ENCODE peak calls at places on chromosomes 2 and 18, in six cellular contexts. One of them, this sample, is unnamed.

GRCh38 chr2:71792926-71793761 is 339.8 kb downstream of the DYSF start:
- DNase-seq in naive thymus-derived CD4-positive, alpha-beta T cell: no peak
- DNase-seq in CD8-positive, alpha-beta memory T cell: no peak
- DNase-seq in trophoblast cell: peak; percentile 46
- DNase-seq in ovary: no peak
- DNase-seq in neural progenitor cell: no peak
- DNase-seq in this sample: no peak

GRCh38 chr2:70726947-70727725 is 40.9 kb downstream of the ADD2 start:
- DNase-seq in naive thymus-derived CD4-positive, alpha-beta T cell: no peak
- DNase-seq in CD8-positive, alpha-beta memory T cell: no peak
- DNase-seq in trophoblast cell: peak; percentile 25
- DNase-seq in ovary: no peak
- DNase-seq in neural progenitor cell: no peak
- DNase-seq in this sample: no peak

GRCh38 chr2:1642066-1642861 is 102.1 kb downstream of the PXDN start:
- DNase-seq in naive thymus-derived CD4-positive, alpha-beta T cell: no peak
- DNase-seq in CD8-positive, alpha-beta memory T cell: no peak
- DNase-seq in trophoblast cell: no peak
- DNase-seq in ovary: no peak
- DNase-seq in neural progenitor cell: no peak
- DNase-seq in this sample: no peak

GRCh38 chr2:47165001-47165555 is 10.0 kb upstream of the STPG4 start:
- DNase-seq in naive thymus-derived CD4-positive, alpha-beta T cell: no peak
- DNase-seq in CD8-positive, alpha-beta memory T cell: no peak
- DNase-seq in trophoblast cell: no peak
- DNase-seq in ovary: no peak
- DNase-seq in neural progenitor cell: no peak
- DNase-seq in this sample: no peak

GRCh38 chr2:70403267-70404053 is 101.6 kb upstream of the FAM136A start:
- DNase-seq in naive thymus-derived CD4-positive, alpha-beta T cell: no peak
- DNase-seq in CD8-positive, alpha-beta memory T cell: no peak
- DNase-seq in trophoblast cell: no peak
- DNase-seq in ovary: no peak
- DNase-seq in neural progenitor cell: no peak
- DNase-seq in this sample: peak; percentile 56

GRCh38 chr2:140654565-140654964 is 1476.3 kb downstream of the LRP1B start:
- DNase-seq in naive thymus-derived CD4-positive, alpha-beta T cell: no peak
- DNase-seq in CD8-positive, alpha-beta memory T cell: no peak
- DNase-seq in trophoblast cell: no peak
- DNase-seq in ovary: no peak
- DNase-seq in neural progenitor cell: no peak
- DNase-seq in this sample: no peak

GRCh38 chr2:45093181-45093580 is 83.9 kb upstream of the SIX2 start:
- DNase-seq in naive thymus-derived CD4-positive, alpha-beta T cell: no peak
- DNase-seq in CD8-positive, alpha-beta memory T cell: no peak
- DNase-seq in trophoblast cell: no peak
- DNase-seq in ovary: no peak
- DNase-seq in neural progenitor cell: no peak
- DNase-seq in this sample: no peak

GRCh38 chr18:11004951-11005350 is 144.4 kb downstream of the PIEZO2 start:
- DNase-seq in naive thymus-derived CD4-positive, alpha-beta T cell: no peak
- DNase-seq in CD8-positive, alpha-beta memory T cell: no peak
- DNase-seq in trophoblast cell: no peak
- DNase-seq in ovary: no peak
- DNase-seq in neural progenitor cell: no peak
- DNase-seq in this sample: no peak

GRCh38 chr18:58856881-58857280 is 7.8 kb upstream of the ZNF532 start:
- DNase-seq in naive thymus-derived CD4-positive, alpha-beta T cell: no peak
- DNase-seq in CD8-positive, alpha-beta memory T cell: no peak
- DNase-seq in trophoblast cell: peak; percentile 83
- DNase-seq in ovary: no peak
- DNase-seq in neural progenitor cell: no peak
- DNase-seq in this sample: no peak

GRCh38 chr2:75311993-75312392 is 112.7 kb upstream of the TACR1 start:
- DNase-seq in naive thymus-derived CD4-positive, alpha-beta T cell: no peak
- DNase-seq in CD8-positive, alpha-beta memory T cell: no peak
- DNase-seq in trophoblast cell: no peak
- DNase-seq in ovary: no peak
- DNase-seq in neural progenitor cell: peak; percentile 60
- DNase-seq in this sample: peak; percentile 88

GRCh38 chr2:215238485-215239098 is 73.3 kb upstream of the ATIC start:
- DNase-seq in naive thymus-derived CD4-positive, alpha-beta T cell: no peak
- DNase-seq in CD8-positive, alpha-beta memory T cell: no peak
- DNase-seq in trophoblast cell: peak; percentile 4
- DNase-seq in ovary: no peak
- DNase-seq in neural progenitor cell: no peak
- DNase-seq in this sample: no peak

GRCh38 chr2:19261061-19261460 is 97.4 kb downstream of the OSR1 start:
- DNase-seq in naive thymus-derived CD4-positive, alpha-beta T cell: no peak
- DNase-seq in CD8-positive, alpha-beta memory T cell: no peak
- DNase-seq in trophoblast cell: peak; percentile 4
- DNase-seq in ovary: no peak
- DNase-seq in neural progenitor cell: no peak
- DNase-seq in this sample: no peak

GRCh38 chr18:77940566-77940965 is 690.9 kb downstream of the GALR1 start:
- DNase-seq in naive thymus-derived CD4-positive, alpha-beta T cell: no peak
- DNase-seq in CD8-positive, alpha-beta memory T cell: no peak
- DNase-seq in trophoblast cell: no peak
- DNase-seq in ovary: no peak
- DNase-seq in neural progenitor cell: no peak
- DNase-seq in this sample: no peak

GRCh38 chr2:98912221-98912851 is 23.7 kb downstream of the CRACDL start:
- DNase-seq in naive thymus-derived CD4-positive, alpha-beta T cell: peak; percentile 17
- DNase-seq in CD8-positive, alpha-beta memory T cell: no peak
- DNase-seq in trophoblast cell: no peak
- DNase-seq in ovary: no peak
- DNase-seq in neural progenitor cell: no peak
- DNase-seq in this sample: peak; percentile 37
- H3K27ac ChIP-seq in naive thymus-derived CD4-positive, alpha-beta T cell: no peak overlapping the region
- H3K27ac ChIP-seq in CD8-positive, alpha-beta memory T cell: no peak overlapping the region
- H3K27ac ChIP-seq in trophoblast cell: no peak overlapping the region
- H3K27ac ChIP-seq in ovary: no peak overlapping the region
- H3K27ac ChIP-seq in neural progenitor cell: no peak overlapping the region
- H3K27ac ChIP-seq in this sample: no peak overlapping the region

GRCh38 chr2:55734726-55735125 is 41.1 kb upstream of the PNPT1 start:
- DNase-seq in naive thymus-derived CD4-positive, alpha-beta T cell: no peak
- DNase-seq in CD8-positive, alpha-beta memory T cell: no peak
- DNase-seq in trophoblast cell: no peak
- DNase-seq in ovary: no peak
- DNase-seq in neural progenitor cell: no peak
- DNase-seq in this sample: no peak

GRCh38 chr2:55733335-55733734 is 39.7 kb upstream of the PNPT1 start:
- DNase-seq in naive thymus-derived CD4-positive, alpha-beta T cell: no peak
- DNase-seq in CD8-positive, alpha-beta memory T cell: no peak
- DNase-seq in trophoblast cell: no peak
- DNase-seq in ovary: no peak
- DNase-seq in neural progenitor cell: no peak
- DNase-seq in this sample: no peak

DNA sequence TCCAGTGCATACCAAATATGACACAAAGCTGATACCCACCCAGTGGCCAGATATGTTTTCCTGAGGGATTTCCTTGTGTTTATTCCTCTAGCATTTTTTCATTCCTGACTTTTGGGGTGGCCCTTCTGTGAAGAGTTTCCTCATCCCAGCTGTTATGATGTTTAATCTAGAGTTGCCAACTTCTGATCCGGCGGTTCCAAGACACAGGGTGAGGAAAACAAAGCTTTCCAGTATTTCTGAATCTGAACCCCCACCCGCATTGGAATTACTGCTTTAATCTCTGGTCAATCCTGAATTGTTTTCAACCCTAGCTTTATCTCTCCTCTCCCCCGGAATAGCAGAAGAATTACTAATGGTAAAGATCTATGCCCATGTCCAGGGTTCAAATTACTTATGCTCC is 39.2 kb upstream of the PNPT1 start:
- DNase-seq in naive thymus-derived CD4-positive, alpha-beta T cell: no peak
- DNase-seq in CD8-positive, alpha-beta memory T cell: no peak
- DNase-seq in trophoblast cell: no peak
- DNase-seq in ovary: no peak
- DNase-seq in neural progenitor cell: no peak
- DNase-seq in this sample: no peak
- H3K27ac ChIP-seq in naive thymus-derived CD4-positive, alpha-beta T cell: no peak overlapping the region
- H3K27ac ChIP-seq in CD8-positive, alpha-beta memory T cell: no peak overlapping the region
- H3K27ac ChIP-seq in trophoblast cell: no peak overlapping the region
- H3K27ac ChIP-seq in ovary: no peak overlapping the region
- H3K27ac ChIP-seq in neural progenitor cell: no peak overlapping the region
- H3K27ac ChIP-seq in this sample: no peak overlapping the region

GRCh38 chr2:152352616-152353015 is 17.6 kb downstream of the FMNL2 start:
- DNase-seq in naive thymus-derived CD4-positive, alpha-beta T cell: no peak
- DNase-seq in CD8-positive, alpha-beta memory T cell: no peak
- DNase-seq in trophoblast cell: no peak
- DNase-seq in ovary: no peak
- DNase-seq in neural progenitor cell: no peak
- DNase-seq in this sample: no peak

GRCh38 chr2:152348388-152348787 is 13.4 kb downstream of the FMNL2 start:
- DNase-seq in naive thymus-derived CD4-positive, alpha-beta T cell: no peak
- DNase-seq in CD8-positive, alpha-beta memory T cell: no peak
- DNase-seq in trophoblast cell: peak; percentile 84
- DNase-seq in ovary: no peak
- DNase-seq in neural progenitor cell: no peak
- DNase-seq in this sample: no peak

GRCh38 chr2:152347076-152347475 is 12.1 kb downstream of the FMNL2 start:
- DNase-seq in naive thymus-derived CD4-positive, alpha-beta T cell: no peak
- DNase-seq in CD8-positive, alpha-beta memory T cell: no peak
- DNase-seq in trophoblast cell: no peak
- DNase-seq in ovary: no peak
- DNase-seq in neural progenitor cell: no peak
- DNase-seq in this sample: no peak

GRCh38 chr2:152350155-152350679 is 15.2 kb downstream of the FMNL2 start:
- DNase-seq in naive thymus-derived CD4-positive, alpha-beta T cell: no peak
- DNase-seq in CD8-positive, alpha-beta memory T cell: no peak
- DNase-seq in trophoblast cell: no peak
- DNase-seq in ovary: no peak
- DNase-seq in neural progenitor cell: no peak
- DNase-seq in this sample: no peak

GRCh38 chr2:152349416-152349815 is 14.4 kb downstream of the FMNL2 start:
- DNase-seq in naive thymus-derived CD4-positive, alpha-beta T cell: no peak
- DNase-seq in CD8-positive, alpha-beta memory T cell: no peak
- DNase-seq in trophoblast cell: no peak
- DNase-seq in ovary: no peak
- DNase-seq in neural progenitor cell: no peak
- DNase-seq in this sample: no peak
- H3K27ac ChIP-seq in naive thymus-derived CD4-positive, alpha-beta T cell: no peak overlapping the region
- H3K27ac ChIP-seq in CD8-positive, alpha-beta memory T cell: no peak overlapping the region
- H3K27ac ChIP-seq in trophoblast cell: no peak overlapping the region
- H3K27ac ChIP-seq in ovary: no peak overlapping the region
- H3K27ac ChIP-seq in neural progenitor cell: no peak overlapping the region
- H3K27ac ChIP-seq in this sample: no peak overlapping the region

DNA sequence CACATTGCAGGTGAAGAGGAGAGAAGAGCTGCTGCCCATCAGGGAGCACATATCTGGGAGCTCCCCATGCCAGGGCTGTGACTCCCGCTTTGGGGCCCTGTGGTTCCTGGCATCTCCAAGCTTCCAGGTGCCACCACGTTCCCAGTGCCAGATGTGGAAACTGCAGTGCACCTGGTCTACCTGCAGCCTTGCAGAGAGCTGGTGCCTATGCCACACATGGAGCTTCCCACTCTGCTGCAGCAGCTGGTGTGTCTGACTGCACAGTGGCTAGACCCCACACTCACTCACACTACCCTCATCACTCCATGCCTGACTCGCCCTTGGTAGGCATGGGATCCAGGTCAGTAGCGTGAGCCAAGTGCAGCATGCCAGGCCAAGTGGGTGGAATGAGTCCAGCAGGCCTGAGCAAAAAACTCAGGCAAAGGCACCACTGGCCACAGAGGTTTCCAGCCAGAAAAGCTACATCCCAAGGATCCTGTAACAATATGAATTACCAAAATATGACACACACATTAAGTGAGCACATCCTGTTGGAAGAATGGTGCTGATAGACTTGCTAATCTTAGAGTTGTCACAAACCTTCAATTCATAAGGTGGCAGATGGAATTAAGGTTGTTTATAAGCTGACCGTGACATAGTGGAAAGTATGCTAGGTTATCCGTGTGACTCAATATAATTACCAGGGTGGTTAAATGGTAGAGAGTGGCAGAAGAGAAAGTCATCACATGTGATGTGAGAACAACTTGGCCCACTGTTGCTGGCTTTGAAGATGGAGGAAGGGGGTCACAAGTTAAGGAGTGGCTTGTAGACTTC is 150.9 kb downstream of the EHBP1 start:
- DNase-seq in naive thymus-derived CD4-positive, alpha-beta T cell: no peak
- DNase-seq in CD8-positive, alpha-beta memory T cell: no peak
- DNase-seq in trophoblast cell: no peak
- DNase-seq in ovary: no peak
- DNase-seq in neural progenitor cell: no peak
- DNase-seq in this sample: no peak
- H3K27ac ChIP-seq in naive thymus-derived CD4-positive, alpha-beta T cell: no peak overlapping the region
- H3K27ac ChIP-seq in CD8-positive, alpha-beta memory T cell: no peak overlapping the region
- H3K27ac ChIP-seq in trophoblast cell: no peak overlapping the region
- H3K27ac ChIP-seq in ovary: no peak overlapping the region
- H3K27ac ChIP-seq in neural progenitor cell: no peak overlapping the region
- H3K27ac ChIP-seq in this sample: no peak overlapping the region

GRCh38 chr2:85744055-85744454 is 9.7 kb upstream of the ATOH8 start:
- DNase-seq in naive thymus-derived CD4-positive, alpha-beta T cell: no peak
- DNase-seq in CD8-positive, alpha-beta memory T cell: no peak
- DNase-seq in trophoblast cell: no peak
- DNase-seq in ovary: no peak
- DNase-seq in neural progenitor cell: no peak
- DNase-seq in this sample: no peak

GRCh38 chr2:85741211-85741610 is 12.6 kb upstream of the ATOH8 start:
- DNase-seq in naive thymus-derived CD4-positive, alpha-beta T cell: no peak
- DNase-seq in CD8-positive, alpha-beta memory T cell: no peak
- DNase-seq in trophoblast cell: no peak
- DNase-seq in ovary: no peak
- DNase-seq in neural progenitor cell: no peak
- DNase-seq in this sample: no peak

GRCh38 chr2:85740193-85740592 is 13.6 kb upstream of the ATOH8 start:
- DNase-seq in naive thymus-derived CD4-positive, alpha-beta T cell: no peak
- DNase-seq in CD8-positive, alpha-beta memory T cell: no peak
- DNase-seq in trophoblast cell: no peak
- DNase-seq in ovary: no peak
- DNase-seq in neural progenitor cell: no peak
- DNase-seq in this sample: no peak

GRCh38 chr2:85743304-85743978 is 10.3 kb upstream of the ATOH8 start:
- DNase-seq in naive thymus-derived CD4-positive, alpha-beta T cell: no peak
- DNase-seq in CD8-positive, alpha-beta memory T cell: no peak
- DNase-seq in trophoblast cell: no peak
- DNase-seq in ovary: no peak
- DNase-seq in neural progenitor cell: no peak
- DNase-seq in this sample: no peak

DNA sequence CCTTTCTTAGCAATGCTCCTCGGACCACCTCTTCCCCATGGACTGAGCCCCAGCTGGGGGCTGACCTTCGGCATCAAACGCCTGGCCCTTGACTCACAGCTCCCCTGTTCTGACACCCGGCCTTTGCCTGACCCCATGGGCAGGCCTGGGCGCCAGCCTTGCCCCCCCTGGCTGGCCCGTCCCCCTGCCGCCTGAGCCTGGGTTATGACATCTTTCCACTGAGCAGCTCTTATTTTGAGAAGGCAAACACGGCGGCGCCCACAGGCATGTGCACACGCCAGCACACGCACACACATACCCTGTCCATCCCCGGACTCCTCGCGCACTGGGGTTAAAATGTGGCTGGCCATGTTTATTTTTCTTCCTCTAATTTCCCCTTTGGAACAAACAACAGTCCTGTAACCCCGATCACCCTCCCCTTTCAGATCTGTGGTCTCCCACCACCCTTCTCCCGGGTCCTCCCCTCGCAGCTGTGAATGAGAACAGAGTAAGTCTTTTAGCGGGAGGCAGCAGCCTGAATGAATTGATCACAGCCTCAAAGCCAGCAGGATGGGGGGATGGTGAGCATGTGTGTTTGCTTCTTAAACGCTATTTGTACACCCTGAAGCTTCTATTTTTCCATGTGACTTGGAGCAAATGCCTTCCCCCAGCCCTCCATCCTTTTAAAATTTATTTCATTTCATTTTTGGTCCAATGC is 11.8 kb upstream of the ATOH8 start:
- DNase-seq in naive thymus-derived CD4-positive, alpha-beta T cell: no peak
- DNase-seq in CD8-positive, alpha-beta memory T cell: no peak
- DNase-seq in trophoblast cell: no peak
- DNase-seq in ovary: peak; percentile 78
- DNase-seq in neural progenitor cell: peak; percentile 65
- DNase-seq in this sample: no peak
- H3K27ac ChIP-seq in naive thymus-derived CD4-positive, alpha-beta T cell: no peak overlapping the region
- H3K27ac ChIP-seq in CD8-positive, alpha-beta memory T cell: no peak overlapping the region
- H3K27ac ChIP-seq in trophoblast cell: no peak overlapping the region
- H3K27ac ChIP-seq in ovary: peak overlapping the region; percentile 89
- H3K27ac ChIP-seq in neural progenitor cell: no peak overlapping the region
- H3K27ac ChIP-seq in this sample: peak overlapping the region; percentile 89